ENCODE peak calls at places on chromosomes 4 and X, in ten cellular contexts. One of them, this sample, is unnamed.

GRCh38 chr4:152991361-152991760 is 55.2 kb downstream of the FHDC1 start:
- DNase-seq in tibial nerve: no peak
- DNase-seq in transverse colon: no peak
- DNase-seq in sigmoid colon: no peak
- DNase-seq in suprapubic skin: no peak
- DNase-seq in upper lobe of left lung: no peak
- DNase-seq in GM12878: no peak
- DNase-seq in HepG2: no peak
- DNase-seq in A549: no peak
- DNase-seq in H1: no peak
- DNase-seq in this sample: no peak

GRCh38 chr4:85818700-85819099 is 343.8 kb downstream of the ARHGAP24 start:
- DNase-seq in tibial nerve: no peak
- DNase-seq in transverse colon: no peak
- DNase-seq in sigmoid colon: no peak
- DNase-seq in suprapubic skin: no peak
- DNase-seq in upper lobe of left lung: no peak
- DNase-seq in GM12878: no peak
- DNase-seq in HepG2: no peak
- DNase-seq in A549: no peak
- DNase-seq in H1: no peak
- DNase-seq in this sample: no peak

GRCh38 chr4:8821151-8821950 is 50.3 kb downstream of the HMX1 start:
- DNase-seq in tibial nerve: no peak
- DNase-seq in transverse colon: no peak
- DNase-seq in sigmoid colon: peak
- DNase-seq in suprapubic skin: peak
- DNase-seq in upper lobe of left lung: no peak
- DNase-seq in GM12878: no peak
- DNase-seq in HepG2: no peak
- DNase-seq in A549: no peak
- DNase-seq in H1: no peak
- DNase-seq in this sample: no peak

GRCh38 chrX:105975382-105975781 is 63.1 kb downstream of the SERPINA7 start:
- DNase-seq in tibial nerve: no peak
- DNase-seq in transverse colon: no peak
- DNase-seq in sigmoid colon: no peak
- DNase-seq in suprapubic skin: no peak
- DNase-seq in upper lobe of left lung: no peak
- DNase-seq in GM12878: no peak
- DNase-seq in HepG2: peak
- DNase-seq in A549: peak
- DNase-seq in H1: no peak
- DNase-seq in this sample: no peak

GRCh38 chrX:64204701-64205440 is 637 bp downstream of the AMER1 start:
- DNase-seq in tibial nerve: peak
- DNase-seq in transverse colon: no peak
- DNase-seq in sigmoid colon: peak
- DNase-seq in suprapubic skin: no peak
- DNase-seq in upper lobe of left lung: peak
- DNase-seq in GM12878: no peak
- DNase-seq in HepG2: peak
- DNase-seq in A549: no peak
- DNase-seq in H1: no peak
- DNase-seq in this sample: peak

GRCh38 chrX:52277666-52278065 is 91.2 kb upstream of the XAGE2 start:
- DNase-seq in tibial nerve: no peak
- DNase-seq in transverse colon: no peak
- DNase-seq in sigmoid colon: no peak
- DNase-seq in suprapubic skin: no peak
- DNase-seq in upper lobe of left lung: no peak
- DNase-seq in GM12878: no peak
- DNase-seq in HepG2: no peak
- DNase-seq in A549: no peak
- DNase-seq in H1: no peak
- DNase-seq in this sample: no peak

GRCh38 chr4:38600575-38600974 is 63.4 kb upstream of the KLF3 start:
- DNase-seq in tibial nerve: no peak
- DNase-seq in transverse colon: no peak
- DNase-seq in sigmoid colon: no peak
- DNase-seq in suprapubic skin: no peak
- DNase-seq in upper lobe of left lung: peak
- DNase-seq in GM12878: no peak
- DNase-seq in HepG2: no peak
- DNase-seq in A549: no peak
- DNase-seq in H1: no peak
- DNase-seq in this sample: no peak

GRCh38 chr4:7828926-7829325 is 110.7 kb downstream of the AFAP1 start:
- DNase-seq in tibial nerve: no peak
- DNase-seq in transverse colon: no peak
- DNase-seq in sigmoid colon: peak
- DNase-seq in suprapubic skin: no peak
- DNase-seq in upper lobe of left lung: no peak
- DNase-seq in GM12878: no peak
- DNase-seq in HepG2: no peak
- DNase-seq in A549: no peak
- DNase-seq in H1: no peak
- DNase-seq in this sample: no peak

GRCh38 chr4:39814403-39815185 is 116.7 kb downstream of the UBE2K start:
- DNase-seq in tibial nerve: no peak
- DNase-seq in transverse colon: no peak
- DNase-seq in sigmoid colon: no peak
- DNase-seq in suprapubic skin: no peak
- DNase-seq in upper lobe of left lung: no peak
- DNase-seq in GM12878: no peak
- DNase-seq in HepG2: peak
- DNase-seq in A549: peak
- DNase-seq in H1: no peak
- DNase-seq in this sample: no peak

GRCh38 chrX:123173833-123174232 is 10.2 kb upstream of the GRIA3 start:
- DNase-seq in tibial nerve: no peak
- DNase-seq in transverse colon: no peak
- DNase-seq in sigmoid colon: no peak
- DNase-seq in suprapubic skin: no peak
- DNase-seq in upper lobe of left lung: no peak
- DNase-seq in GM12878: no peak
- DNase-seq in HepG2: no peak
- DNase-seq in A549: peak
- DNase-seq in H1: no peak
- DNase-seq in this sample: no peak

GRCh38 chr4:73740353-73740778 is at the start of gene CXCL8:
- DNase-seq in tibial nerve: peak
- DNase-seq in transverse colon: peak
- DNase-seq in sigmoid colon: peak
- DNase-seq in suprapubic skin: peak
- DNase-seq in upper lobe of left lung: peak
- DNase-seq in GM12878: no peak
- DNase-seq in HepG2: peak
- DNase-seq in A549: peak
- DNase-seq in H1: no peak
- DNase-seq in this sample: peak

GRCh38 chr4:78673258-78673817 is 102.8 kb upstream of the BMP2K start:
- DNase-seq in tibial nerve: no peak
- DNase-seq in transverse colon: no peak
- DNase-seq in sigmoid colon: no peak
- DNase-seq in suprapubic skin: no peak
- DNase-seq in upper lobe of left lung: no peak
- DNase-seq in GM12878: no peak
- DNase-seq in HepG2: no peak
- DNase-seq in A549: no peak
- DNase-seq in H1: no peak
- DNase-seq in this sample: no peak

GRCh38 chr4:25106363-25107151 is 53.7 kb downstream of the SEPSECS start:
- DNase-seq in tibial nerve: no peak
- DNase-seq in transverse colon: no peak
- DNase-seq in sigmoid colon: no peak
- DNase-seq in suprapubic skin: no peak
- DNase-seq in upper lobe of left lung: no peak
- DNase-seq in GM12878: no peak
- DNase-seq in HepG2: no peak
- DNase-seq in A549: no peak
- DNase-seq in H1: no peak
- DNase-seq in this sample: no peak

GRCh38 chr4:110619401-110620247 is 3.3 kb downstream of the PITX2 start:
- DNase-seq in tibial nerve: no peak
- DNase-seq in transverse colon: no peak
- DNase-seq in sigmoid colon: no peak
- DNase-seq in suprapubic skin: no peak
- DNase-seq in upper lobe of left lung: no peak
- DNase-seq in GM12878: no peak
- DNase-seq in HepG2: no peak
- DNase-seq in A549: no peak
- DNase-seq in H1: no peak
- DNase-seq in this sample: no peak

GRCh38 chr4:23333946-23334878 is 555.6 kb downstream of the PPARGC1A start:
- DNase-seq in tibial nerve: peak
- DNase-seq in transverse colon: no peak
- DNase-seq in sigmoid colon: no peak
- DNase-seq in suprapubic skin: no peak
- DNase-seq in upper lobe of left lung: peak
- DNase-seq in GM12878: peak
- DNase-seq in HepG2: no peak
- DNase-seq in A549: peak
- DNase-seq in H1: no peak
- DNase-seq in this sample: no peak

GRCh38 chr4:23333556-23333945 is 556.3 kb downstream of the PPARGC1A start:
- DNase-seq in tibial nerve: no peak
- DNase-seq in transverse colon: no peak
- DNase-seq in sigmoid colon: no peak
- DNase-seq in suprapubic skin: no peak
- DNase-seq in upper lobe of left lung: no peak
- DNase-seq in GM12878: no peak
- DNase-seq in HepG2: no peak
- DNase-seq in A549: no peak
- DNase-seq in H1: no peak
- DNase-seq in this sample: no peak

GRCh38 chr4:23332266-23332665 is 557.6 kb downstream of the PPARGC1A start:
- DNase-seq in tibial nerve: no peak
- DNase-seq in transverse colon: no peak
- DNase-seq in sigmoid colon: no peak
- DNase-seq in suprapubic skin: no peak
- DNase-seq in upper lobe of left lung: no peak
- DNase-seq in GM12878: no peak
- DNase-seq in HepG2: no peak
- DNase-seq in A549: no peak
- DNase-seq in H1: no peak
- DNase-seq in this sample: no peak

DNA sequence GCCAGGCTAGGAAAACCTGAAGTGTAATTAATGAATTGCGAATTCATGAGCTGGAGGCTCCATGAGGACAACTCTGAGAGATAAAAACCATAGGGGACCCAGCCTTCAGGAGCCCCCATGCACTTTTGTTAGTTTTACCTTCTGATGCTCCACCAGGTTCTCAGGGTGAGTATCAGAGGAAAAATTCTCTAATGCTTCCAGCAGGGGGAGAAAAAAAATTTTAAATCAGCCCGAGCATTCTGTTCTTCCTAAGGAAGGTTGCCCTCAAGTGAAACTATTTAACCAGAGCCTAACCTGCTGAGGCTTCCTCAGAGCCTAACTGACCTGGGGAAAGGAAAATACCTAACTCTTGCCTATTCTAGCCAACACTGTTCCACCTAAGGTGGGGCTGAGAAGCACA is 552.6 kb downstream of the PPARGC1A start:
- DNase-seq in tibial nerve: no peak
- DNase-seq in transverse colon: no peak
- DNase-seq in sigmoid colon: no peak
- DNase-seq in suprapubic skin: no peak
- DNase-seq in upper lobe of left lung: no peak
- DNase-seq in GM12878: no peak
- DNase-seq in HepG2: no peak
- DNase-seq in A549: no peak
- DNase-seq in H1: no peak
- DNase-seq in this sample: no peak
- TF ChIP-seq EP300 in tibial nerve: no peak
- TF ChIP-seq EP300 in transverse colon: no peak
- TF ChIP-seq EP300 in sigmoid colon: no peak
- TF ChIP-seq EP300 in suprapubic skin: no peak
- TF ChIP-seq EP300 in upper lobe of left lung: no peak
- TF ChIP-seq EP300 in GM12878: no peak
- TF ChIP-seq EP300 in HepG2: no peak
- TF ChIP-seq EP300 in A549: no peak
- TF ChIP-seq EP300 in H1: no peak
- TF ChIP-seq EP300 in this sample: no peak

GRCh38 chr4:2799971-2800690 is 7.2 kb downstream of the SH3BP2 start:
- DNase-seq in tibial nerve: no peak
- DNase-seq in transverse colon: peak
- DNase-seq in sigmoid colon: peak
- DNase-seq in suprapubic skin: peak
- DNase-seq in upper lobe of left lung: peak
- DNase-seq in GM12878: no peak
- DNase-seq in HepG2: no peak
- DNase-seq in A549: no peak
- DNase-seq in H1: no peak
- DNase-seq in this sample: peak
- TF ChIP-seq EP300 in tibial nerve: no peak
- TF ChIP-seq EP300 in transverse colon: no peak
- TF ChIP-seq EP300 in sigmoid colon: no peak
- TF ChIP-seq EP300 in suprapubic skin: no peak
- TF ChIP-seq EP300 in upper lobe of left lung: no peak
- TF ChIP-seq EP300 in GM12878: no peak
- TF ChIP-seq EP300 in HepG2: no peak
- TF ChIP-seq EP300 in A549: no peak
- TF ChIP-seq EP300 in H1: no peak
- TF ChIP-seq EP300 in this sample: no peak

DNA sequence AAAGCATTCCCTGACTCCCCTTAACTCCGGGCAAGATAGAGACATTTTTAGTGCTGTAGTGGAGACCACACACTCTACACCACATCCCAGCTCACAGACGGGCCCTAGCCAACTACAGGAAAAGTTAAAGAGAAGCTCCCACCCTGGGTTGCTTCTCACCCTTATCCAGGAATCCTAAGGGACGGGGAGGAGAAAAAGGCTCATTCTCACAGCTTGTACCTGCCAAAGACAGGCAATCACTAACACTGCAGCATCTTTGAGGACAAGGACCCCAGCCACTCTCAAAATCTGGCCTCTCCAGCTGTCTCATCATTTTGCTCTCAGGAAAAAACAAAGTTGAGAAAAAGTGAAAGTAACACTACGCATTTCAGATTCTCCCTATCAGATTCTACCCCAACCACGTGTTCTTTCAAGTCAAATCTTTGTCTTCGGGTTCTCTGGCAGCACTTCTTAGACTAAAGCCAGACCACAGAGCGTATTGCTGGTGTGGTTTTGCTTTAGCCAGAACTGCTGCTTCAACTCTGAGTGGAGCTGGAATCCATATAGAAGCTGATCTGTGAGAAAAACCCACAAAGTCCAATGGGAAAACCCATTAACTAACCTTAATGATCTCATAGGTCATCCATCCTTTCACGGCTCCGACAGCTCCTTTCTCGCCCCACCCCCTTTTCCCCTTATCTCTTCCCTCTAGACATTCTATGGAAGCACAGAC is 605.9 kb upstream of the DIPK2B start:
- DNase-seq in tibial nerve: no peak
- DNase-seq in transverse colon: no peak
- DNase-seq in sigmoid colon: no peak
- DNase-seq in suprapubic skin: no peak
- DNase-seq in upper lobe of left lung: no peak
- DNase-seq in GM12878: peak
- DNase-seq in HepG2: no peak
- DNase-seq in A549: peak
- DNase-seq in H1: no peak
- DNase-seq in this sample: no peak
- TF ChIP-seq EP300 in tibial nerve: peak
- TF ChIP-seq EP300 in transverse colon: no peak
- TF ChIP-seq EP300 in sigmoid colon: no peak
- TF ChIP-seq EP300 in suprapubic skin: no peak
- TF ChIP-seq EP300 in upper lobe of left lung: no peak
- TF ChIP-seq EP300 in GM12878: no peak
- TF ChIP-seq EP300 in HepG2: no peak
- TF ChIP-seq EP300 in A549: no peak
- TF ChIP-seq EP300 in H1: no peak
- TF ChIP-seq EP300 in this sample: no peak

GRCh38 chr4:138577145-138577544 is 335.0 kb upstream of the SLC7A11 start:
- DNase-seq in tibial nerve: no peak
- DNase-seq in transverse colon: no peak
- DNase-seq in sigmoid colon: no peak
- DNase-seq in suprapubic skin: no peak
- DNase-seq in upper lobe of left lung: no peak
- DNase-seq in GM12878: no peak
- DNase-seq in HepG2: no peak
- DNase-seq in A549: no peak
- DNase-seq in H1: no peak
- DNase-seq in this sample: no peak
- TF ChIP-seq EP300 in tibial nerve: no peak
- TF ChIP-seq EP300 in transverse colon: no peak
- TF ChIP-seq EP300 in sigmoid colon: no peak
- TF ChIP-seq EP300 in suprapubic skin: no peak
- TF ChIP-seq EP300 in upper lobe of left lung: no peak
- TF ChIP-seq EP300 in GM12878: no peak
- TF ChIP-seq EP300 in HepG2: no peak
- TF ChIP-seq EP300 in A549: no peak
- TF ChIP-seq EP300 in H1: no peak
- TF ChIP-seq EP300 in this sample: no peak

This sample was measured in ovary.